ENCODE peak calls at places on chromosomes 3 and 15, in four cellular contexts. M, D, N and Y are unnamed samples. For H3K9me2 and H3K4me1, the result is how much of the 10 kb centered on the place peaks cover.

GRCh38 chr3:108089544-108089943 is 1.3 kb downstream of the CD47 start:
- DNase-seq in M (no peak), D (no peak), N (no peak), Y (peak)

GRCh38 chr3:180630360-180630759 is 28.4 kb downstream of the TTC14 start:
- DNase-seq in M (no peak), D (no peak), N (no peak), Y (no peak)

GRCh38 chr15:29936353-29937049 is 114.2 kb upstream of the TJP1 start:
- DNase-seq in M (no peak), D (no peak), N (no peak), Y (no peak)

GRCh38 chr15:89628791-89629715 is 26.2 kb downstream of the KIF7 start:
- DNase-seq in M (peak), D (no peak), N (no peak), Y (no peak)

GRCh38 chr3:183159319-183159718 is 3.2 kb downstream of the LAMP3 start:
- DNase-seq in M (no peak), D (no peak), N (no peak), Y (no peak)

GRCh38 chr3:170267793-170268192 is 45.6 kb downstream of the PRKCI start:
- DNase-seq in M (no peak), D (no peak), N (no peak), Y (no peak)

GRCh38 chr3:50430950-50431435 is 71.7 kb upstream of the TMEM115 start:
- DNase-seq in M (peak), D (no peak), N (peak), Y (no peak)

GRCh38 chr15:76840830-76841460 is 64.2 kb downstream of the SCAPER start:
- DNase-seq in M (peak), D (peak), N (peak), Y (peak)

GRCh38 chr3:15361494-15362214 is 29.3 kb upstream of the SH3BP5 start:
- DNase-seq in M (peak), D (no peak), N (no peak), Y (peak)

GRCh38 chr15:72475674-72476073 is 1.5 kb downstream of the ARIH1 start:
- DNase-seq in M (no peak), D (no peak), N (no peak), Y (no peak)

GRCh38 chr3:183555541-183556081 is at the start of gene KLHL6:
- DNase-seq in M (no peak), D (no peak), N (no peak), Y (peak)

GRCh38 chr3:10019326-10019725 is 6.9 kb upstream of the FANCD2 start:
- DNase-seq in M (no peak), D (no peak), N (no peak), Y (no peak)

GRCh38 chr3:179163503-179163902 is 15.3 kb downstream of the PIK3CA start:
- DNase-seq in M (no peak), D (no peak), N (no peak), Y (no peak)

GRCh38 chr3:120555661-120556509 is 40.3 kb upstream of the NDUFB4 start:
- DNase-seq in M (no peak), D (no peak), N (no peak), Y (no peak)

GRCh38 chr3:128497305-128498126 is 4.5 kb upstream of the GATA2 start:
- DNase-seq in M (peak), D (no peak), N (peak), Y (peak)

GRCh38 chr3:44825264-44825925 is 36.3 kb upstream of the TMEM42 start:
- DNase-seq in M (peak), D (no peak), N (no peak), Y (no peak)

GRCh38 chr3:186946756-186947375 is 16.5 kb downstream of the ST6GAL1 start:
- DNase-seq in M (no peak), D (no peak), N (no peak), Y (peak)

GRCh38 chr3:157523814-157524213 is 20.6 kb upstream of the VEPH1 start:
- DNase-seq in M (no peak), D (no peak), N (no peak), Y (no peak)

GRCh38 chr3:59425371-59425770 is 375.5 kb upstream of the CFAP20DC start:
- DNase-seq in M (no peak), D (no peak), N (peak), Y (no peak)

GRCh38 chr3:97815149-97815917 is 6.5 kb upstream of the CRYBG3 start:
- DNase-seq in M (no peak), D (no peak), N (no peak), Y (no peak)

GRCh38 chr3:5160926-5161858 is 26.3 kb upstream of the EDEM1 start:
- DNase-seq in M (peak), D (peak), N (no peak), Y (no peak)

GRCh38 chr3:41162541-41162940 is 36.8 kb upstream of the CTNNB1 start:
- DNase-seq in M (no peak), D (no peak), N (no peak), Y (no peak)

GRCh38 chr3:41159581-41160189 is 39.6 kb upstream of the CTNNB1 start:
- DNase-seq in M (no peak), D (peak), N (peak), Y (no peak)

GRCh38 chr3:41162981-41163380 is 36.3 kb upstream of the CTNNB1 start:
- DNase-seq in M (no peak), D (no peak), N (no peak), Y (no peak)

GRCh38 chr3:41164776-41165175 is 34.5 kb upstream of the CTNNB1 start:
- DNase-seq in M (no peak), D (no peak), N (no peak), Y (no peak)

DNA sequence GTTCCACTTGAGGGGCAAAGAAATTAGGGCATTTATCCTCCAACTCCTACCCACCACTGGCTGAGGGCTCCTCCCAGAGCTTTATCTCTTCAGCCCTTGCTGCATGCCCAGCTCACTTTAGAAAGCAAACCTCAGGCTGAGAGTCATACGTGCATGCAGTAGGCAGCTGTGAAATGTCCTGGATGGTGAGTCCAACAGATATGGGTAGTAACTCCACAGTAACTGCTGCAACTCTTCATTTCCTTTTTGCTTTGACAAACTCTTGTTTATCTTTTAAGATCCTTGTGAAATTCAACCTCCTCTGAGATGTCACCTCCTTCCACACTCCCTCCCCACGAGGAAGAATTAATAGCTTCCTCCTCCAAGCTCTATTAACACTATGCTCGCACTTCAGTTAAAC is 35.9 kb upstream of the CTNNB1 start:
- DNase-seq in M (no peak), D (no peak), N (peak), Y (no peak)
- H3K9me2 ChIP-seq in M (under half), D (under half), N (under half), Y (under half)

DNA sequence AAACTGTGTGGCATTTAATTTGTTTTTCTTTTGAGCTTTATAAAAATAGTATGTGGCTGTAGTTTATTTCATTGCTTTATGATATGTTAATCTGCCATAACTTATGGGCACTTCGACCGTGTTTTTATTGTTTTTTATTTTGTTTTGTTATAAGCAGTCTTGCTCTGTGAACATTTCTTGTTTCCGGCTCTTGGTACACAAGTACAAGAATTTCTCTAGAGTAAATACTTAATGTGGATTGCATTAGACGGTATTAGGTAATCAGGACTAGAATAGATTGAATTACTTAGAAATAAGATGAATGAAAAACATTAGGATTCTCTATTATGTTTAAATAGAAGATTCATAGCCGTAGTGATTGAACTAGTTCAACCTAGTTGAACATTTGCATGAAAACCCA is 2.1 kb downstream of the ZFAND6 start:
- DNase-seq in M (no peak), D (no peak), N (no peak), Y (no peak)
- H3K4me1 ChIP-seq in M (under half), D (under half), N (under half), Y (half or more)

DNA sequence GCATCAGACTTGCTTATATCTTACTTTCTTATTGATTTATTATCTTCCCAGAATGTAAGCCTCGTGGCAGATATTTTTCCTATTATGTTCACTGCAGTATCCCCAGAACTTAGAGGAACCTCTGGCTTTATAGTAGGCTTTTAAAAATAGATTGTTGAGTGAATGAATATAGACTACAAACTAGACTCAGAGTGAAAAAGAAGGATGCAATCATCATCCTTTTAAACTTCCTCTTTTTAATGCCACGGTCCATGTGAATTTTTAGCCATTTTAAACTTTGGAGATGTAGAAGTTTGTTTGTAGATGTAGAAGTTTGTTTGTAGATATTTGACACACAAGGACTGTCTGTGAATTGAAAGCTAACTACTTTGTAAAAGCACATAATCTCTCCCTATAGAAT is 7.2 kb upstream of the P2RY12 start:
- DNase-seq in M (no peak), D (no peak), N (no peak), Y (no peak)
- H3K9me2 ChIP-seq in M (under half), D (under half), N (under half), Y (under half)

GRCh38 chr3:71131385-71131871 is 452.1 kb downstream of the FOXP1 start:
- DNase-seq in M (no peak), D (no peak), N (no peak), Y (peak)

GRCh38 chr3:71132995-71133730 is 450.4 kb downstream of the FOXP1 start:
- DNase-seq in M (no peak), D (no peak), N (no peak), Y (no peak)

GRCh38 chr3:71135373-71136088 is 448.0 kb downstream of the FOXP1 start:
- DNase-seq in M (no peak), D (no peak), N (no peak), Y (peak)

GRCh38 chr3:71131893-71132314 is 451.6 kb downstream of the FOXP1 start:
- DNase-seq in M (no peak), D (no peak), N (no peak), Y (peak)

DNA sequence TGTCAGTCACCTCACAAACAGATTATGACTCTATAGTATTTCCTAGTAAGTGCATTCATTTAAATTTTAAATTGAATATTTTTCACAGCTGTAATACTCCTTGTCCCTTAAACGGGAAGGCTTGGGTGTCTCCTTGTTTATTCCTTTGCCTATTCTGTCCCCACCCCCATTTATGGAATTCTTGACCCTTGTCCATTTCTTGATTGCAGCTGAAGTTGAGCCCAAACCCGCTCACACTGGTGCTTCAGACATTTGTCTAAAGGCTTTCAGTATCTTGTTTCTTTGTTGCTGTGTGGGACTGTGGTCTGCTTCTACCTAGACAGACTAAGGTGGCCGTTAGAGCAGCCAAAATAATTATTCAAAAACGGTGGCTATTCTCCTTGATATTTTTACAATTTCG is 449.7 kb downstream of the FOXP1 start:
- DNase-seq in M (no peak), D (no peak), N (no peak), Y (no peak)
- H3K4me1 ChIP-seq in M (under half), D (under half), N (half or more), Y (half or more)

GRCh38 chr3:78360849-78361248 is 1321.0 kb downstream of the ROBO2 start:
- DNase-seq in M (no peak), D (no peak), N (no peak), Y (no peak)
- H3K9me2 ChIP-seq in M (under half), D (under half), N (under half), Y (under half)

GRCh38 chr15:31343831-31344230 is 17.2 kb downstream of the KLF13 start:
- DNase-seq in M (peak), D (no peak), N (no peak), Y (no peak)
- H3K4me1 ChIP-seq in M (under half), D (under half), N (under half), Y (half or more)

GRCh38 chr3:86937306-86937791 is 53.6 kb downstream of the VGLL3 start:
- DNase-seq in M (no peak), D (no peak), N (peak), Y (no peak)

GRCh38 chr3:86938305-86938704 is 52.6 kb downstream of the VGLL3 start:
- DNase-seq in M (no peak), D (no peak), N (no peak), Y (no peak)

GRCh38 chr3:86938706-86939105 is 52.2 kb downstream of the VGLL3 start:
- DNase-seq in M (no peak), D (no peak), N (no peak), Y (no peak)

GRCh38 chr3:86942191-86942590 is 48.8 kb downstream of the VGLL3 start:
- DNase-seq in M (no peak), D (no peak), N (no peak), Y (no peak)
- H3K9me2 ChIP-seq in M (under half), D (under half), N (under half), Y (under half)